ENCODE peak calls at places on chromosomes 1 and 21, in four cellular contexts. D is neural crest cell; Q is activated CD4-positive, CD25-positive, alpha-beta regulatory T cell treated with anti-CD3 and anti-CD28 coated beads, Interleukin-2, amount 50 U/mL, for 72 hours; Y is posterior vena cava. P is an unnamed sample.

GRCh38 chr1:17193222-17194132 is 11.5 kb upstream of the PADI1 start:
- DNase-seq in Y (peak), D (no peak), Q (no peak), P (no peak)

GRCh38 chr1:9181176-9181906 is 52.4 kb upstream of the GPR157 start:
- DNase-seq in Q (peak), D (peak), Y (peak), P (no peak)

GRCh38 chr21:45571641-45572040 is 29.4 kb upstream of the SLC19A1 start:
- DNase-seq in Y (no peak), D (no peak), Q (no peak), P (no peak)

GRCh38 chr1:205365945-205366463 is 9.3 kb upstream of the KLHDC8A start:
- DNase-seq in D (no peak), Q (no peak), Y (no peak), P (no peak)

GRCh38 chr21:46667735-46668380 is 32.4 kb downstream of the PRMT2 start:
- DNase-seq in D (peak), Q (no peak), Y (no peak), P (no peak)

GRCh38 chr21:42105916-42106315 is 34.8 kb downstream of the UMODL1 start:
- DNase-seq in Y (no peak), D (no peak), Q (no peak), P (no peak)

GRCh38 chr1:11784993-11785769 is 20.6 kb downstream of the MTHFR start:
- DNase-seq in Y (peak), D (peak), Q (peak), P (no peak)

GRCh38 chr1:27526569-27527222 is 36.7 kb upstream of the WASF2 start:
- DNase-seq in Q (no peak), D (no peak), Y (no peak), P (no peak)

GRCh38 chr1:59232209-59232608 is 64.7 kb upstream of the FGGY start:
- DNase-seq in Q (no peak), D (no peak), Y (no peak), P (no peak)

GRCh38 chr1:87279201-87279860 is 49.3 kb upstream of the LMO4 start:
- DNase-seq in Y (peak), D (no peak), Q (no peak), P (peak)

GRCh38 chr1:92858564-92859399 is 26.9 kb downstream of the RPL5 start:
- DNase-seq in Q (no peak), Y (no peak), D (peak), P (peak)

P was measured in globus pallidus.